ENCODE peak calls at places on chromosomes 16 and 17, in eight cellular contexts. P is sigmoid colon, X is endothelial cell of umbilical vein, Z is left lung, O is neural progenitor cell, W is upper lobe of right lung, C is heart right ventricle, U is cardiac muscle cell. A is an unnamed sample.

GRCh38 chr16:11604783-11605563 is 18.3 kb upstream of the LITAF start:
- DNase-seq in P (peak; percentile 88), X (peak; percentile 9), Z (no peak), O (no peak), W (peak; percentile 67), C (peak; percentile 57), U (no peak), A (peak; percentile 42)

GRCh38 chr17:79420318-79421243 is 190.3 kb downstream of the RBFOX3 start:
- DNase-seq in P (no peak), X (peak; percentile 3), Z (no peak), O (peak; percentile 37), W (no peak), C (no peak), U (peak; percentile 12), A (no peak)

GRCh38 chr16:275041-275621 is 613 bp downstream of the RGS11 start:
- DNase-seq in P (no peak), X (no peak), Z (no peak), O (peak; percentile 53), W (peak; percentile 63), C (peak; percentile 13), U (peak; percentile 33), A (no peak)

GRCh38 chr16:21301168-21301894 is 23.2 kb upstream of the CRYM start:
- DNase-seq in P (peak; percentile 88), X (peak; percentile 79), Z (peak; percentile 89), O (peak; percentile 75), W (peak; percentile 88), C (peak; percentile 61), U (peak; percentile 60), A (peak; percentile 81)

GRCh38 chr17:44324092-44324570 is 492 bp downstream of the SLC25A39 start:
- DNase-seq in P (no peak), X (no peak), Z (no peak), O (peak; percentile 53), W (peak; percentile 79), C (no peak), U (peak; percentile 44), A (no peak)

GRCh38 chr17:56290486-56291118 is 137.3 kb downstream of the ANKFN1 start:
- DNase-seq in P (no peak), X (peak; percentile 26), Z (no peak), O (no peak), W (no peak), C (no peak), U (no peak), A (no peak)

GRCh38 chr17:4536259-4536741 is 18.9 kb downstream of the MYBBP1A start:
- DNase-seq in P (no peak), X (no peak), Z (no peak), O (peak; percentile 38), W (no peak), C (no peak), U (peak; percentile 40), A (no peak)

GRCh38 chr16:50519001-50519400 is 29.2 kb upstream of the NKD1 start:
- DNase-seq in P (peak; percentile 33), X (no peak), Z (no peak), O (no peak), W (no peak), C (no peak), U (no peak), A (no peak)

GRCh38 chr17:21295036-21295952 is 10.8 kb downstream of the MAP2K3 start:
- DNase-seq in P (no peak), X (peak; percentile 3), Z (peak; percentile 84), O (no peak), W (peak; percentile 64), C (peak; percentile 80), U (no peak), A (no peak)

DNA sequence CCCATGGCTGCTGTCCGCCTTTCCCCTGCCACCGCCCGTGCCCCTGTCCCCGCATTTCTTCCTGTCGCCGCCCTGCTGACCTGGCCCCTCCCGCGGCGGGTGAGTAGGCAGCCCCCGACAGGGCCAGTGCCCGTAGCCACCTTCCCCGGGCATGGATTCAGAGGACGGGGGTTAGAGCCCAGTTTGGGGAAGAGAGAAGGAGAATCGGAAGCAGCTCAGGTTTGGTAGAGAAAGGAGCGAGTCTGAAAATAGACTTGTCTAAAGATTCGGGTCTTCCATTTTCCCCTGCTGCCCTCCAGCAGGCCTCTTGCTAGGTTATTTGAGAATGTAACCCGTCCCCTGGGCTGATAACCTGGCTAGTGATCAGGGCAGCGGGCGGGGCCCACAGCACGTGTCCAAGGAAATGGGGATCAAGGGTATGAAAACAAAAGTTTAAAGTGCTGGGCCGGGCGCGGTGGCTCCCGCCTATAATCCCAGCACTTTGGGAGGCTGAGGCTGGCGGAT is 7.9 kb upstream of the CLDN9 start:
- DNase-seq in P (no peak), X (no peak), Z (peak; percentile 90), O (peak; percentile 38), W (peak; percentile 83), C (no peak), U (peak; percentile 79), A (no peak)
- H3K4me3 ChIP-seq in P (peak overlapping the region; percentile 17), X (no peak overlapping the region), Z (peak overlapping the region; percentile 47), O (peak overlapping the region; percentile 20), W (peak overlapping the region; percentile 37), C (peak overlapping the region; percentile 28), U (peak overlapping the region; percentile 65), A (peak overlapping the region; percentile 5)

GRCh38 chr16:85392756-85393673 is 220.1 kb upstream of the GSE1 start:
- DNase-seq in P (peak; percentile 63), X (no peak), Z (peak; percentile 41), O (no peak), W (peak; percentile 44), C (peak; percentile 1), U (no peak), A (peak; percentile 59)

GRCh38 chr16:85393674-85394510 is 219.2 kb upstream of the GSE1 start:
- DNase-seq in P (peak; percentile 88), X (no peak), Z (peak; percentile 92), O (peak; percentile 88), W (peak; percentile 83), C (peak; percentile 79), U (peak; percentile 79), A (peak; percentile 78)

GRCh38 chr16:85395913-85396878 is 216.9 kb upstream of the GSE1 start:
- DNase-seq in P (peak; percentile 73), X (peak; percentile 33), Z (peak; percentile 81), O (no peak), W (peak; percentile 62), C (peak; percentile 54), U (no peak), A (peak; percentile 78)

GRCh38 chr16:85395207-85395912 is 217.8 kb upstream of the GSE1 start:
- DNase-seq in P (peak; percentile 97), X (peak; percentile 63), Z (peak; percentile 85), O (no peak), W (peak; percentile 78), C (peak; percentile 73), U (peak; percentile 47), A (peak; percentile 98)

GRCh38 chr16:85394511-85395206 is 218.5 kb upstream of the GSE1 start:
- DNase-seq in P (peak; percentile 63), X (no peak), Z (peak; percentile 47), O (no peak), W (peak; percentile 48), C (peak; percentile 6), U (no peak), A (peak; percentile 64)
- H3K4me1 ChIP-seq in P (peaks cover 68% of the 10 kb centered on the region), X (peaks cover 12% of the 10 kb centered on the region), Z (peaks cover 13% of the 10 kb centered on the region), O (peaks cover 15% of the 10 kb centered on the region), W (peaks cover 35% of the 10 kb centered on the region), C (peaks cover 23% of the 10 kb centered on the region), U (peaks cover 21% of the 10 kb centered on the region), A (no peaks in the 10 kb centered on the region)

GRCh38 chr16:79970551-79971236 is 370.2 kb upstream of the MAF start:
- DNase-seq in P (peak; percentile 77), X (no peak), Z (no peak), O (no peak), W (no peak), C (peak; percentile 49), U (no peak), A (peak; percentile 35)
- TF ChIP-seq CTCF in P (no peak), X (no peak), Z (no peak), O (no peak), W (no peak), C (no peak), U (no peak), A (no peak)

DNA sequence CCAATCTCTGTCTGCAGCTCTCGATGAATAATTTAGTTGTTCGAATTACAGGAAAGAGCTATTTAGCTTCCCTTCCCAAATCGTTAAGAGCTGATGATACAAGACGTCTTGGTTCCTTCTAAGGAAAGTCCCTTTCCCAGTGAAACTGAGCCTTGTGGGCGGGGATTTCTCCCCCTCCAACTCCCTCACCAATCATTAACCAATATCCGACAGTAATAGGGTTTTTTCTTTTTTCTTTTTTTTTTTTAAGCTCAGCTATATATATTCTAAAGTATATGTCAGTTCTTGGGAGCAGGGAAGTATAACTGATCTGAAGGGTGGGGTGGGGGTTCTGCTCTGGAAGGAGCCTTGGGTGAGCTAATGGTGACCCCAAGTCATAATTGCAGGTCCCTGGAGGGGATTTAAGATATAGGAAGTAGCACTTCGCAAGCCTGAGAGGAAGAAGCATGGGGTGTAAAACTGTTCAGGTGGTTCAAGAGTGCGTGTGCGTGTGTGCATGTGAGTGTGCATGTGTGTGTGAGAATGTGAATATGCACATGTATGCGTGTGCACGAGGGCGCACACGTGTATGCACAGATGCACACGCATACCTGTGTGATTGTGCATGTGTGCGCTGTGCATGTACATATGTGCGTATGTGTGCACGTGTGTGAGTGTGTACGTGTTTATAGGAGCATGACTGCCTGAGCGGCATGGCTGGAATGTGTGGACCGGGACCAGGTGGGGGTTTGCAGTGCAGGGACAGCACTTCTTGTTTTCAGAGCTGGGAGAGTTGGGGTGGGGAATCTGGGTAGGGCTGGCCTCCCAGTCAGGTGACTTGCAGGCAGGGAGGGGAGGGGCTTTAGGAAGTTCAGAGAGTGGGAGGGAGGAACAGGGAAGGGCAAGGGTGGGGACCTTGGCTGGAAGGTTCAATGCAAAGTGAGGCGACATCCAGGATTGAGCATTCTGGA is 42.7 kb downstream of the SOCS3 start:
- DNase-seq in P (no peak), X (no peak), Z (peak; percentile 86), O (peak; percentile 53), W (peak; percentile 81), C (no peak), U (peak; percentile 42), A (no peak)
- H3K4me3 ChIP-seq in P (no peak overlapping the region), X (no peak overlapping the region), Z (no peak overlapping the region), O (no peak overlapping the region), W (peak overlapping the region; percentile 6), C (no peak overlapping the region), U (no peak overlapping the region), A (no peak overlapping the region)

GRCh38 chr16:15993946-15994665 is 44.7 kb downstream of the ABCC1 start:
- DNase-seq in P (no peak), X (peak; percentile 91), Z (no peak), O (no peak), W (no peak), C (no peak), U (no peak), A (peak; percentile 56)
- H3K4me1 ChIP-seq in P (peaks cover 81% of the 10 kb centered on the region), X (peaks cover 54% of the 10 kb centered on the region), Z (peaks cover 7% of the 10 kb centered on the region), O (peaks cover 12% of the 10 kb centered on the region), W (peaks cover 53% of the 10 kb centered on the region), C (peaks cover 2% of the 10 kb centered on the region), U (no peaks in the 10 kb centered on the region), A (peaks cover 83% of the 10 kb centered on the region)

DNA sequence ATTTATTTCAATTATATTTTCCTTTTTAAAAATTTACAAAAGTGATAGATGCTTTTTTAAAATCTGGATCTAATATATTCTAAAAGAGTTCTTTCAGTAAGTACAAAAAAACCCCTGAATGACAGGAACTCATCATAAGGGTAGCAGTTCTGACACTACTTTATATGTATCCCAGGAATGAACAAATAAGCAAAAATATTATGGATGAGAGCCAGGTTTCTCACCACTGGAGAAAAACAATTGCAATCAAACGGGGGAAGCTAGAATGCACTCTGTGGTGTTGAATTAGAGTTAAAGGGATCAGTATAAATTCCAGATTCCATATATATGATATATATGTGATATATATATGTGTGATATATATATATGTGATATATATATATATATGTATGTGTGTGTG is 23.2 kb upstream of the NDRG4 start:
- DNase-seq in P (no peak), X (no peak), Z (no peak), O (no peak), W (no peak), C (no peak), U (no peak), A (no peak)
- TF ChIP-seq CTCF in P (no peak), X (no peak), Z (no peak), O (no peak), W (no peak), C (no peak), U (no peak), A (no peak)

GRCh38 chr16:57606847-57607501 is 21.5 kb upstream of the ADGRG1 start:
- DNase-seq in P (no peak), X (no peak), Z (peak; percentile 36), O (no peak), W (no peak), C (no peak), U (no peak), A (peak; percentile 58)
- H3K4me3 ChIP-seq in P (no peak overlapping the region), X (no peak overlapping the region), Z (no peak overlapping the region), O (no peak overlapping the region), W (no peak overlapping the region), C (no peak overlapping the region), U (no peak overlapping the region), A (no peak overlapping the region)

A was measured in tibial artery.